ENCODE peak calls at places on chromosomes 4 and X, in four cellular contexts. S is HepG2, H is K562, A is GM12878. V is an unnamed sample.

GRCh38 chr4:181078236-181078635 is 1165.0 kb upstream of the TENM3 start:
- DNase-seq in A (no peak), H (no peak), S (no peak), V (no peak)

GRCh38 chr4:187477224-187477623 is 518.3 kb upstream of the ZFP42 start:
- DNase-seq in H (no peak), S (no peak), A (no peak), V (no peak)

GRCh38 chrX:3360881-3361280 is 14.4 kb upstream of the MXRA5 start:
- DNase-seq in A (no peak), H (no peak), S (no peak), V (no peak)

GRCh38 chrX:76453737-76454406 is 26.4 kb downstream of the MAGEE1 start:
- DNase-seq in A (no peak), H (no peak), S (no peak), V (no peak)

GRCh38 chr4:83257811-83258210 is 26.8 kb downstream of the COQ2 start:
- DNase-seq in H (no peak), A (no peak), S (no peak), V (no peak)

GRCh38 chrX:152861826-152862225 is 31.0 kb downstream of the NSDHL start:
- DNase-seq in S (no peak), A (no peak), H (no peak), V (no peak)

GRCh38 chr4:1041147-1041935 is 29.9 kb downstream of the FGFRL1 start:
- DNase-seq in S (no peak), A (no peak), H (peak; percentile 74), V (no peak)

GRCh38 chr4:107913283-107913899 is 18.0 kb upstream of the CYP2U1 start:
- DNase-seq in A (no peak), S (peak; percentile 59), H (peak; percentile 76), V (no peak)

GRCh38 chr4:27094785-27095184 is 234.1 kb downstream of the STIM2 start:
- DNase-seq in A (no peak), H (no peak), S (no peak), V (no peak)

GRCh38 chr4:121706595-121707021 is 9.8 kb upstream of the ANXA5 start:
- DNase-seq in S (no peak), A (no peak), H (no peak), V (no peak)

GRCh38 chr4:168600796-168601583 is 104.1 kb downstream of the PALLD start:
- DNase-seq in H (no peak), S (no peak), A (no peak), V (no peak)

GRCh38 chr4:151569650-151570049 is 160.7 kb downstream of the FHIP1A start:
- DNase-seq in A (no peak), S (no peak), H (no peak), V (no peak)

GRCh38 chrX:140250363-140250762 is 254.5 kb downstream of the SOX3 start:
- DNase-seq in S (no peak), A (no peak), H (no peak), V (no peak)

GRCh38 chrX:122582280-122582679 is 601.8 kb upstream of the GRIA3 start:
- DNase-seq in S (no peak), A (no peak), H (no peak), V (no peak)

GRCh38 chr4:2408976-2409375 is 9.5 kb downstream of the ZFYVE28 start:
- DNase-seq in S (no peak), A (no peak), H (no peak), V (no peak)

GRCh38 chrX:24859211-24859841 is 156.4 kb downstream of the ARX start:
- DNase-seq in S (no peak), H (no peak), A (no peak), V (no peak)

GRCh38 chrX:80306007-80306406 is 114.2 kb upstream of the TENT5D start:
- DNase-seq in H (no peak), A (no peak), S (no peak), V (no peak)

GRCh38 chr4:13528823-13529129 is 15.5 kb downstream of the NKX3-2 start:
- DNase-seq in S (no peak), H (no peak), A (no peak), V (no peak)

GRCh38 chr4:4420421-4420820 is 33.5 kb downstream of the NSG1 start:
- DNase-seq in S (no peak), A (no peak), H (no peak), V (no peak)

GRCh38 chrX:12052109-12052508 is 86.2 kb upstream of the FRMPD4 start:
- DNase-seq in S (no peak), H (no peak), A (no peak), V (no peak)

GRCh38 chrX:107871136-107871535 is 45.5 kb downstream of the MID2 start:
- DNase-seq in S (no peak), A (no peak), H (no peak), V (no peak)

GRCh38 chrX:39627257-39627656 is 470.5 kb downstream of the BCOR start:
- DNase-seq in A (no peak), H (peak; percentile 71), S (no peak), V (no peak)

GRCh38 chrX:152831391-152831790 is 528 bp downstream of the NSDHL start:
- DNase-seq in H (peak; percentile 45), S (no peak), A (no peak), V (no peak)

GRCh38 chr4:163137581-163137980 is 29.1 kb downstream of the NAF1 start:
- DNase-seq in H (no peak), S (no peak), A (no peak), V (no peak)

GRCh38 chr4:48033825-48034413 is 17.3 kb downstream of the NIPAL1 start:
- DNase-seq in H (peak; percentile 38), S (peak; percentile 28), A (no peak), V (peak; percentile 63)

GRCh38 chrX:147901476-147902126 is 10.1 kb upstream of the FMR1 start:
- DNase-seq in A (no peak), H (no peak), S (no peak), V (no peak)

GRCh38 chr4:18937080-18937479 is 915.5 kb upstream of the LCORL start:
- DNase-seq in A (no peak), H (no peak), S (no peak), V (no peak)

GRCh38 chr4:3346146-3346545 is 53.3 kb downstream of the RGS12 start:
- DNase-seq in S (peak; percentile 81), H (peak; percentile 73), A (peak; percentile 30), V (no peak)

GRCh38 chr4:40995850-40996249 is 218.5 kb downstream of the APBB2 start:
- DNase-seq in A (no peak), H (no peak), S (no peak), V (no peak)

GRCh38 chr4:14912426-14912825 is 89.9 kb upstream of the CPEB2 start:
- DNase-seq in H (no peak), A (no peak), S (no peak), V (no peak)

GRCh38 chrX:155048997-155049619 is 21.8 kb downstream of the CMC4 start:
- DNase-seq in A (no peak), H (peak; percentile 80), S (peak; percentile 35), V (peak; percentile 68)

GRCh38 chrX:68995780-68996551 is 167.1 kb downstream of the EFNB1 start:
- DNase-seq in A (no peak), S (peak; percentile 3), H (no peak), V (peak; percentile 30)

GRCh38 chr4:1246111-1246881 is 2.6 kb downstream of the CTBP1 start:
- DNase-seq in A (no peak), S (no peak), H (no peak), V (no peak)

GRCh38 chr4:29861307-29861706 is 858.9 kb upstream of the PCDH7 start:
- DNase-seq in A (no peak), S (no peak), H (no peak), V (no peak)

GRCh38 chrX:15790766-15791380 is 589 bp downstream of the ZRSR2 start:
- DNase-seq in H (no peak), S (no peak), A (peak; percentile 13), V (no peak)

GRCh38 chrX:20680998-20681397 is 414.3 kb upstream of the RPS6KA3 start:
- DNase-seq in A (no peak), H (no peak), S (no peak), V (no peak)
- TF ChIP-seq BRCA1 in A (no peak), H (no peak), S (no peak), V (no peak)

DNA sequence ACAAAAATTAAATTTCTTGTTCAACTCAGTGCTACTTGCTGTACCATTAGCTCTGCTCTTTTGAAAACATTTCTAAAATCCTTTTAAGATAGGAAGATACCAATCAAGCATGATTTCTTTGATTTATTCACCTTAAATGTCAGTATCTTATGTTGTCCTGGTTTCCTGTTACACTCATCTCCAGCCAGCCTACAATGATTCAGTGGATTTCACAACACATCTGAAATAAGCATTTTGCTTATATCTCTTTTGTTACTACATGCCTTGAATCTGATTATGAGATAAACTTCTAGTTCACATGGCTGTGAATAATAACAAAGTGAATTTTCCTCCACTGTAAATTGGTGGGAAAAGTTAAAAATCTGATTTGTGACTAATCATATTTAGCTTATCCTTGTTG is 112.5 kb upstream of the BMP3 start:
- DNase-seq in S (no peak), A (no peak), H (no peak), V (no peak)
- TF ChIP-seq BRCA1 in S (no peak), A (no peak), H (no peak), V (no peak)

DNA sequence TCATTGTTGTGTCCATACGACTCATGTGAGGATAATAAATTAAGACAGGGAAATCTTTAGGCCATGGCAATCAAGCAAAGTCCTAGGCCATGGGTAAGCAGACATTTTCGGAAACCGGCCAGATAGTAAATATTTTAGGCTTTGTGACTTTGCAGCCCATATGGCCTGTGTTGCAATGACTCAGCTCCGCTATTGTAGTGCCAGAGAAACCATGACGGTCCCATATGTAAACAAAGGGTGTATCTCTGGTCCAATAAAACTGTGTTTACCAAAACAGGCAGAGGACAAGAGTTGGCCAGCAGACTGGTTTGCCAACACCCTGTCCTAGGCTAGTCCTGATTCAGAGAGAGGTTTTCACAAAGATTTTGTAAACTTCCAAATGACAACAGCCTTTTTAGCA is 5.0 kb downstream of the FAM114A1 start:
- DNase-seq in S (peak; percentile 88), H (peak; percentile 42), A (no peak), V (no peak)
- TF ChIP-seq BRCA1 in S (no peak), H (no peak), A (no peak), V (no peak)

GRCh38 chr4:185361872-185362271 is 33.9 kb downstream of the LRP2BP start:
- DNase-seq in S (no peak), A (no peak), H (no peak), V (no peak)
- TF ChIP-seq BRCA1 in S (no peak), A (no peak), H (no peak), V (no peak)

GRCh38 chr4:20612313-20612712 is 87.9 kb upstream of the PACRGL start:
- DNase-seq in H (no peak), S (no peak), A (no peak), V (no peak)
- TF ChIP-seq BRCA1 in H (no peak), S (no peak), A (no peak), V (no peak)

DNA sequence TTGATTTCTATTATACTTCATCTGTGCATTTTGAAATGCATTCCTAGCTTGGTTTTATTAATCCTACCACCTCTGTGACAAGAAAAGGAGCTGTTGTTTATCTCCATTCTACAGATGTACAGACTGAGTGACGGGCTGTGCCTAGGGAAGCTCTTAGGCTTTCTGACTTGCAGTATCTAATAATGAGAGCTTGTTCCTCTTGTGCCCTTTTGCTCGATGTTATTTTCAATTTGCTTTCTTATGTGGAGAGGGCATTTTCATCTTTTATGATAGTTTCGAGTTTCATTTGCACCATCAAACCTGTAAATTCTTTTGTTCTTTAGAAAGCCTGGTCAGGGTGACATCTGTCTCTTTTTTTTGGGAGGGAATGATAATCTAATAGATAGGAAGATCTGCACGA is 256.5 kb downstream of the C4orf33 start:
- DNase-seq in S (no peak), A (no peak), H (no peak), V (no peak)
- TF ChIP-seq BRCA1 in S (no peak), A (no peak), H (no peak), V (no peak)

V was measured in H1.